ENCODE peak calls at places on chromosomes 2 and 18, in four cellular contexts. W is Calu3, N is neural crest cell, Y is MCF 10A. C is an unnamed sample.

GRCh38 chr2:135792401-135793152 is 44.4 kb downstream of the LCT start:
- DNase-seq in W (no peak), N (no peak), Y (no peak), C (no peak)

GRCh38 chr2:217010173-217010572 is 150.3 kb upstream of the TNP1 start:
- DNase-seq in W (no peak), N (no peak), Y (no peak), C (no peak)

GRCh38 chr2:29455202-29455885 is 340.1 kb downstream of the CLIP4 start:
- DNase-seq in W (no peak), N (peak), Y (no peak), C (no peak)

GRCh38 chr18:21242141-21243040 is at the start of gene GREB1L:
- DNase-seq in W (peak), N (peak), Y (peak), C (peak)

GRCh38 chr18:78675231-78675630 is 304.4 kb upstream of the SALL3 start:
- DNase-seq in W (no peak), N (no peak), Y (no peak), C (no peak)

GRCh38 chr2:183283176-183283575 is 158.9 kb downstream of the NUP35 start:
- DNase-seq in W (no peak), N (no peak), Y (no peak), C (no peak)

GRCh38 chr2:101781326-101781725 is 83.8 kb downstream of the MAP4K4 start:
- DNase-seq in W (no peak), N (no peak), Y (no peak), C (no peak)

GRCh38 chr2:77778917-77779316 is 256.7 kb upstream of the LRRTM4 start:
- DNase-seq in W (no peak), N (no peak), Y (no peak), C (no peak)

GRCh38 chr18:26317353-26317865 is 91.2 kb downstream of the TAF4B start:
- DNase-seq in W (no peak), N (no peak), Y (peak), C (no peak)

GRCh38 chr2:106336740-106337139 is 131.5 kb downstream of the RGPD3 start:
- DNase-seq in W (no peak), N (no peak), Y (peak), C (no peak)

GRCh38 chr2:10517351-10518043 is 69.4 kb upstream of the ODC1 start:
- DNase-seq in W (no peak), N (no peak), Y (no peak), C (no peak)

GRCh38 chr18:23669804-23670203 is 7.1 kb upstream of the ANKRD29 start:
- DNase-seq in W (no peak), N (no peak), Y (no peak), C (no peak)

GRCh38 chr2:168397629-168398028 is 58.4 kb upstream of the CERS6 start:
- DNase-seq in W (no peak), N (no peak), Y (no peak), C (no peak)

GRCh38 chr2:196482119-196483065 is 157.1 kb upstream of the CCDC150 start:
- DNase-seq in W (no peak), N (no peak), Y (peak), C (no peak)

GRCh38 chr2:29940706-29941105 is 19.3 kb upstream of the ALK start:
- DNase-seq in W (no peak), N (no peak), Y (no peak), C (no peak)

GRCh38 chr2:216495656-216496055 is 3.0 kb upstream of the RPL37A start:
- DNase-seq in W (no peak), N (no peak), Y (no peak), C (no peak)

DNA sequence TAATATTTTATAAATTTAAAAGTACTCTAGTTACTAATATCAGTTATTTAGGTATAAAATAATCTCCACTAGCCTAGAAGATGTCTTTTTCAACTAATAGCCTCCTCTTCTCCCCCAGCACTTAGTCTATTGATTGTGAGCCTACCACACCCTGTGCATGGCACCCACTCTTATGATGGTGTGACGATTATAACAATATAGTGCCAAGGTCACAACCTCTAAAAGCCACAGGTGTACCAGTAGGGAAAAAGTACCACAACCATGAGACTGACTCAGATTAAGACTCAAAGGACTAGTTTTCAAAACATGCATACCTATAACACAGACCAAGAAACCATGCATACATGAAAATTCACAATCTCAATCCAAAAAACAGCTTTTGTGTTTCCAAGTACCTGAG is 27.6 kb downstream of the THADA start:
- DNase-seq in W (no peak), N (no peak), Y (no peak), C (no peak)
- TF ChIP-seq CTCF in W (no peak), N (no peak), Y (no peak), C (no peak)

GRCh38 chr2:19543271-19544019 is 185.0 kb upstream of the OSR1 start:
- DNase-seq in W (no peak), N (no peak), Y (peak), C (no peak)

GRCh38 chr2:19547321-19547720 is 188.9 kb upstream of the OSR1 start:
- DNase-seq in W (no peak), N (no peak), Y (no peak), C (no peak)

GRCh38 chr2:19544020-19544383 is 185.6 kb upstream of the OSR1 start:
- DNase-seq in W (no peak), N (no peak), Y (no peak), C (no peak)

GRCh38 chr2:19548116-19548515 is 189.7 kb upstream of the OSR1 start:
- DNase-seq in W (no peak), N (no peak), Y (no peak), C (no peak)

DNA sequence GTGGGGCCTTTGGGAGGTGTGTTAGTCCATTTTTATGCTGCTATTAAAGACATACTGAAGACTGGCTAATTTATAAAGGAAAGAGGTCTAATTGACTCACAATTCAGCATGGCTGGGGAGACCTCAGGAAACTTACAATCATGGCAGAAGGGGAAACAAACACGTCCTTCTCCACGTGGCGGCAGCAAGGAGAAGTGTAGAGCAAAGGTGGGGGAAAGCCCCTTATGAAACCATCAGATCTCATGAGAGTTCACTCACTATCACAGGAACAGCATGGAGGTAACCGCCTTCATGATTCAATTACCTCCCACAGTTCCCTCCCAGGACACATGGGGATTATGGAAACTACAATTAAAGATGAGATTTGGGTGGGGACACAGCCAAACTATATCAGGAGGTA is 187.1 kb upstream of the OSR1 start:
- DNase-seq in W (no peak), N (no peak), Y (no peak), C (no peak)
- TF ChIP-seq CTCF in W (no peak), N (no peak), Y (no peak), C (no peak)

DNA sequence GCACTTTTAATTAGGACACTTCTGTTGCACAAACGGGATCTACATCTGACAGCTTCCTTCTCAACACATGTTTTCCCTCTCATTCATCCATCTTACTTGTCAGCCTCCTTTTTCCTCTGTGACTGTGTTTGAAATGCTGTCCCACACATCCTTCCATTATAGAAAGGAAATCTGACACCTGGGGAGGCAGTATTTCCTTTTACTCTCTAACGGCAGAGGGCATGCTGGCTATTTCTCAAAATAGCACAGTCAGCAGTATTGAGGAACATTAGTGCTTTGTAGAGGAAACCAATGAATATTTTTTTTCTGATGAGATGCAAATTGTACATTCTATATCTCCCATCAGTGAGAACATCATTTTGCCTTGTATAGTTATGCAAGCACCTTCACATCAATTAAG is 668.7 kb downstream of the SLC4A3 start:
- DNase-seq in W (no peak), N (no peak), Y (no peak), C (no peak)
- TF ChIP-seq CTCF in W (no peak), N (no peak), Y (no peak), C (peak)

GRCh38 chr18:30186245-30186644 is 856.3 kb downstream of the DSC3 start:
- DNase-seq in W (no peak), N (no peak), Y (no peak), C (no peak)

DNA sequence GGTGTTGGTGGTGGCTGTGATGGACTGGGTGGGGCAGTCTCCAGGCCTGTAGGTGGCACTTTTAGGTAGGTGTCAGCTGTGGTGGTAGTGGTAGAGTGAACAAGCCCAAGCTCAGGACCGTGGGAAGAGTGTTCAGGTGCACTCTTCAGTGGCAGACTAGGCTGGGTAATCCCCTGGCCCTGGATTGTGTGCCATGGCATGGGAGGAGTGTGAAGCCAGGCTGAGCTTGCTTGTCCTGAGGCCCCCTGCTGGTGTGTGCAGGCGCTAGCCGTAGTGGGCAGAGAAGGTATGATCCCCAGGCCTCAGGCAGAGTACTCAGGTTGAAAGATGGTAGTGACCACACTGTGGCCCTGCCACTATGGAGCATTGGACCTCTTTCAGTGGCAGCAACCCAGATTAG is 850.3 kb downstream of the DSC3 start:
- DNase-seq in W (no peak), N (no peak), Y (no peak), C (no peak)
- TF ChIP-seq CTCF in W (no peak), N (no peak), Y (no peak), C (no peak)

DNA sequence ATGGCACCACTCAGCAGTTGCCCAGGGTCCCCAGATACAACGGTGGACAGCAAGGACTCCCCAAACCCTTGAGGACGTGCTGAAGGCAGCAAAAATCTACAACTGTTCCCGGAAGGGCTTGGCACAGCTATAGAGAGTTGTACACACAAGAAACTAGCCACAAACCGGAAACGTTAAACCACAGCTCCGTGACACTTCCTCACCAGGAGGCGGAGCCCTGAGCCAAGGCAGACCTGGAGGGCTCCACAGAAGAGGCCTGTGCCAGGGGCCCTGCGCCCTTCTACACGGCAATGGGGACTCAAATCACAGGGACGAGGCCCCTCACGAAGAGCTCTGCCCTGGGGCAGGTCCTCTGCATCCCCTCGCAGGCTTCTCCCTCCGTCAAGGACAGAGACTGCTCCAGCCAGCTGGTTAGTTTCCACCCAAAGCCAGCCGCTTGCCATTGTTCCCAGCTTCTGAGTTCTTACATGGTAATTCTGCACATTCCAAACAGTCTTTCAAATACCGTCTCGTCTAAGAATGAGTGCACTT is 133.3 kb downstream of the HDAC4 start:
- DNase-seq in W (peak), N (no peak), Y (peak), C (peak)
- TF ChIP-seq CTCF in W (no peak), N (no peak), Y (peak), C (peak)

GRCh38 chr2:175111200-175111657 is 56.8 kb downstream of the ATF2 start:
- DNase-seq in W (no peak), N (no peak), Y (peak), C (no peak)

DNA sequence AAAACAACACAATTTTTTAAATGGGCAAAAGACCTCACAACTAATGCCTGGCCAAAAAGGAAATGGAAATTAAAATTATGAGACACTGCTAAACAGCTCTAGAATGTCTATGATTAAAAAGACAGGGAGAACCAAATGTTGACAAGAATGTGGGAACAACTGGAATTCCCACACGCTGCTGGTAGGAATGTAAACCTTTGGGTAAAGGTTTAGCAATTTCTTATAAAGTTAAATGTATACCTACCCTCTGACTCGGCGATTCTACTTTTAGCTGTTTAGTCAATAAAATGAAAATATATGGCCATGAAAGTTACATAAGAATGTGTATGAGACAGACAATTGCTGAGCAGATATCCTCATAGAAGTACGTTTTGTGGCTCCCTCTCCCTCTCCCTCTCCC is 60.9 kb downstream of the ATF2 start:
- DNase-seq in W (no peak), N (no peak), Y (no peak), C (no peak)
- TF ChIP-seq CTCF in W (no peak), N (no peak), Y (no peak), C (no peak)

GRCh38 chr2:174764281-174765063 is at the start of gene CHRNA1:
- DNase-seq in W (no peak), N (no peak), Y (no peak), C (no peak)
- TF ChIP-seq CTCF in W (no peak), N (no peak), Y (no peak), C (no peak)

GRCh38 chr2:28152585-28153284 is 239.9 kb upstream of the FOSL2 start:
- DNase-seq in W (no peak), N (no peak), Y (no peak), C (no peak)

GRCh38 chr2:28150994-28151393 is 241.7 kb upstream of the FOSL2 start:
- DNase-seq in W (no peak), N (no peak), Y (no peak), C (no peak)

GRCh38 chr2:28155071-28155470 is 237.6 kb upstream of the FOSL2 start:
- DNase-seq in W (no peak), N (no peak), Y (no peak), C (no peak)

GRCh38 chr2:28153851-28154250 is 238.8 kb upstream of the FOSL2 start:
- DNase-seq in W (no peak), N (no peak), Y (no peak), C (no peak)

GRCh38 chr2:28155627-28156026 is 237.0 kb upstream of the FOSL2 start:
- DNase-seq in W (peak), N (no peak), Y (peak), C (no peak)
- TF ChIP-seq CTCF in W (peak), N (peak), Y (peak), C (peak)

GRCh38 chr2:43592443-43592842 is 3.4 kb downstream of the THADA start:
- DNase-seq in W (no peak), N (no peak), Y (peak), C (no peak)
- TF ChIP-seq CTCF in W (no peak), N (no peak), Y (no peak), C (no peak)